ENCODE peak calls at places on chromosome 18, in six cellular contexts. One of them, this sample, is unnamed.

GRCh38 chr18:44897445-44898215 is 216.9 kb downstream of the SETBP1 start:
- DNase-seq in AG04450: no peak
- DNase-seq in fibroblast of lung: no peak
- DNase-seq in upper lobe of right lung: no peak
- DNase-seq in lower leg skin: no peak
- DNase-seq in astrocyte of the spinal cord: no peak
- DNase-seq in this sample: no peak

GRCh38 chr18:9927392-9928063 is 13.7 kb downstream of the VAPA start:
- DNase-seq in astrocyte of the spinal cord: no peak
- DNase-seq in AG04450: no peak
- DNase-seq in upper lobe of right lung: no peak
- DNase-seq in lower leg skin: no peak
- DNase-seq in fibroblast of lung: no peak
- DNase-seq in this sample: no peak

GRCh38 chr18:3226048-3226447 is 6.3 kb upstream of the MYOM1 start:
- DNase-seq in upper lobe of right lung: no peak
- DNase-seq in fibroblast of lung: no peak
- DNase-seq in astrocyte of the spinal cord: no peak
- DNase-seq in lower leg skin: no peak
- DNase-seq in AG04450: no peak
- DNase-seq in this sample: no peak

GRCh38 chr18:10726198-10727068 is 200.6 kb downstream of the NAPG start:
- DNase-seq in AG04450: no peak
- DNase-seq in fibroblast of lung: no peak
- DNase-seq in astrocyte of the spinal cord: no peak
- DNase-seq in upper lobe of right lung: no peak
- DNase-seq in lower leg skin: no peak
- DNase-seq in this sample: no peak

GRCh38 chr18:73840319-73841065 is 307.1 kb downstream of the FBXO15 start:
- DNase-seq in fibroblast of lung: no peak
- DNase-seq in upper lobe of right lung: no peak
- DNase-seq in AG04450: no peak
- DNase-seq in lower leg skin: no peak
- DNase-seq in astrocyte of the spinal cord: no peak
- DNase-seq in this sample: no peak

GRCh38 chr18:29002747-29003146 is 825.8 kb upstream of the CDH2 start:
- DNase-seq in lower leg skin: no peak
- DNase-seq in AG04450: no peak
- DNase-seq in upper lobe of right lung: no peak
- DNase-seq in astrocyte of the spinal cord: no peak
- DNase-seq in fibroblast of lung: no peak
- DNase-seq in this sample: no peak

GRCh38 chr18:60189840-60190239 is 182.7 kb downstream of the MC4R start:
- DNase-seq in astrocyte of the spinal cord: no peak
- DNase-seq in AG04450: no peak
- DNase-seq in upper lobe of right lung: no peak
- DNase-seq in lower leg skin: no peak
- DNase-seq in fibroblast of lung: no peak
- DNase-seq in this sample: no peak

GRCh38 chr18:25459814-25460213 is 107.8 kb upstream of the ZNF521 start:
- DNase-seq in AG04450: no peak
- DNase-seq in fibroblast of lung: no peak
- DNase-seq in astrocyte of the spinal cord: no peak
- DNase-seq in upper lobe of right lung: no peak
- DNase-seq in lower leg skin: no peak
- DNase-seq in this sample: peak; percentile 5

GRCh38 chr18:43661570-43661969 is 384.3 kb upstream of the SYT4 start:
- DNase-seq in astrocyte of the spinal cord: peak; percentile 82
- DNase-seq in fibroblast of lung: peak; percentile 82
- DNase-seq in upper lobe of right lung: no peak
- DNase-seq in lower leg skin: no peak
- DNase-seq in AG04450: peak; percentile 55
- DNase-seq in this sample: peak; percentile 88

GRCh38 chr18:35707674-35708073 is 126.1 kb downstream of the GALNT1 start:
- DNase-seq in AG04450: no peak
- DNase-seq in lower leg skin: no peak
- DNase-seq in fibroblast of lung: no peak
- DNase-seq in astrocyte of the spinal cord: no peak
- DNase-seq in upper lobe of right lung: no peak
- DNase-seq in this sample: no peak

GRCh38 chr18:35934891-35935290 is 37.6 kb upstream of the RMP24 start:
- DNase-seq in lower leg skin: no peak
- DNase-seq in upper lobe of right lung: no peak
- DNase-seq in astrocyte of the spinal cord: no peak
- DNase-seq in AG04450: no peak
- DNase-seq in fibroblast of lung: no peak
- DNase-seq in this sample: no peak

GRCh38 chr18:48036641-48037421 is 106.4 kb upstream of the SMAD2 start:
- DNase-seq in AG04450: no peak
- DNase-seq in astrocyte of the spinal cord: no peak
- DNase-seq in upper lobe of right lung: no peak
- DNase-seq in fibroblast of lung: no peak
- DNase-seq in lower leg skin: no peak
- DNase-seq in this sample: no peak

GRCh38 chr18:34258176-34258575 is 33.5 kb upstream of the NOL4 start:
- DNase-seq in fibroblast of lung: no peak
- DNase-seq in astrocyte of the spinal cord: no peak
- DNase-seq in lower leg skin: no peak
- DNase-seq in AG04450: no peak
- DNase-seq in upper lobe of right lung: no peak
- DNase-seq in this sample: no peak

GRCh38 chr18:54769526-54770464 is 58.5 kb upstream of the RAB27B start:
- DNase-seq in lower leg skin: no peak
- DNase-seq in upper lobe of right lung: no peak
- DNase-seq in fibroblast of lung: peak; percentile 71
- DNase-seq in astrocyte of the spinal cord: no peak
- DNase-seq in AG04450: no peak
- DNase-seq in this sample: no peak

GRCh38 chr18:5937795-5938194 is 42.5 kb upstream of the TMEM200C start:
- DNase-seq in AG04450: no peak
- DNase-seq in upper lobe of right lung: no peak
- DNase-seq in lower leg skin: no peak
- DNase-seq in astrocyte of the spinal cord: no peak
- DNase-seq in fibroblast of lung: no peak
- DNase-seq in this sample: no peak

GRCh38 chr18:12336887-12337286 is 28.8 kb downstream of the TUBB6 start:
- DNase-seq in AG04450: no peak
- DNase-seq in astrocyte of the spinal cord: peak; percentile 39
- DNase-seq in lower leg skin: no peak
- DNase-seq in fibroblast of lung: peak; percentile 46
- DNase-seq in upper lobe of right lung: no peak
- DNase-seq in this sample: peak; percentile 63

GRCh38 chr18:51890762-51891161 is 449.2 kb upstream of the DCC start:
- DNase-seq in AG04450: no peak
- DNase-seq in lower leg skin: peak; percentile 14
- DNase-seq in upper lobe of right lung: peak; percentile 53
- DNase-seq in astrocyte of the spinal cord: peak; percentile 70
- DNase-seq in fibroblast of lung: no peak
- DNase-seq in this sample: no peak

GRCh38 chr18:41753826-41754225 is 201.2 kb upstream of the PIK3C3 start:
- DNase-seq in upper lobe of right lung: no peak
- DNase-seq in astrocyte of the spinal cord: no peak
- DNase-seq in AG04450: no peak
- DNase-seq in lower leg skin: no peak
- DNase-seq in fibroblast of lung: no peak
- DNase-seq in this sample: peak; percentile 21

GRCh38 chr18:58344080-58344670 is 284.7 kb downstream of the ALPK2 start:
- DNase-seq in upper lobe of right lung: no peak
- DNase-seq in fibroblast of lung: no peak
- DNase-seq in astrocyte of the spinal cord: no peak
- DNase-seq in lower leg skin: no peak
- DNase-seq in AG04450: no peak
- DNase-seq in this sample: no peak

GRCh38 chr18:46283895-46284295 is 179.7 kb downstream of the HAUS1 start:
- DNase-seq in fibroblast of lung: no peak
- DNase-seq in upper lobe of right lung: no peak
- DNase-seq in AG04450: no peak
- DNase-seq in lower leg skin: no peak
- DNase-seq in astrocyte of the spinal cord: no peak
- DNase-seq in this sample: no peak

GRCh38 chr18:54845788-54846187 is 17.5 kb downstream of the RAB27B start:
- DNase-seq in fibroblast of lung: peak; percentile 56
- DNase-seq in lower leg skin: no peak
- DNase-seq in AG04450: peak; percentile 7
- DNase-seq in upper lobe of right lung: no peak
- DNase-seq in astrocyte of the spinal cord: peak; percentile 39
- DNase-seq in this sample: peak; percentile 30

GRCh38 chr18:25704096-25704870 is 352.3 kb upstream of the ZNF521 start:
- DNase-seq in astrocyte of the spinal cord: no peak
- DNase-seq in fibroblast of lung: no peak
- DNase-seq in upper lobe of right lung: no peak
- DNase-seq in lower leg skin: no peak
- DNase-seq in AG04450: no peak
- DNase-seq in this sample: no peak

GRCh38 chr18:43578636-43579203 is 301.4 kb upstream of the SYT4 start:
- DNase-seq in upper lobe of right lung: no peak
- DNase-seq in AG04450: no peak
- DNase-seq in lower leg skin: no peak
- DNase-seq in astrocyte of the spinal cord: peak; percentile 38
- DNase-seq in fibroblast of lung: peak; percentile 21
- DNase-seq in this sample: no peak

GRCh38 chr18:22349317-22349898 is 68.3 kb downstream of the CTAGE1 start:
- DNase-seq in astrocyte of the spinal cord: no peak
- DNase-seq in fibroblast of lung: peak; percentile 62
- DNase-seq in upper lobe of right lung: no peak
- DNase-seq in lower leg skin: no peak
- DNase-seq in AG04450: no peak
- DNase-seq in this sample: no peak
- H3K4me3 ChIP-seq in astrocyte of the spinal cord: peak overlapping the region; percentile 39
- H3K4me3 ChIP-seq in fibroblast of lung: no peak overlapping the region
- H3K4me3 ChIP-seq in upper lobe of right lung: peak overlapping the region; percentile 56
- H3K4me3 ChIP-seq in lower leg skin: no peak overlapping the region
- H3K4me3 ChIP-seq in AG04450: no peak overlapping the region
- H3K4me3 ChIP-seq in this sample: no peak overlapping the region

GRCh38 chr18:63320690-63321265 is 1.2 kb upstream of the BCL2 start:
- DNase-seq in AG04450: no peak
- DNase-seq in fibroblast of lung: peak; percentile 50
- DNase-seq in upper lobe of right lung: peak; percentile 72
- DNase-seq in astrocyte of the spinal cord: peak; percentile 36
- DNase-seq in lower leg skin: no peak
- DNase-seq in this sample: peak; percentile 42
- TF ChIP-seq CTCF in AG04450: no peak
- TF ChIP-seq CTCF in fibroblast of lung: no peak
- TF ChIP-seq CTCF in upper lobe of right lung: no peak
- TF ChIP-seq CTCF in astrocyte of the spinal cord: no peak
- TF ChIP-seq CTCF in lower leg skin: no peak
- TF ChIP-seq CTCF in this sample: no peak

GRCh38 chr18:27430595-27430994 is 245.5 kb upstream of the CHST9 start:
- DNase-seq in lower leg skin: no peak
- DNase-seq in fibroblast of lung: no peak
- DNase-seq in astrocyte of the spinal cord: no peak
- DNase-seq in AG04450: no peak
- DNase-seq in upper lobe of right lung: no peak
- DNase-seq in this sample: no peak

GRCh38 chr18:27428120-27428519 is 243.0 kb upstream of the CHST9 start:
- DNase-seq in fibroblast of lung: no peak
- DNase-seq in lower leg skin: no peak
- DNase-seq in astrocyte of the spinal cord: no peak
- DNase-seq in AG04450: no peak
- DNase-seq in upper lobe of right lung: peak; percentile 28
- DNase-seq in this sample: no peak

GRCh38 chr18:27423581-27423980 is 238.5 kb upstream of the CHST9 start:
- DNase-seq in lower leg skin: no peak
- DNase-seq in AG04450: no peak
- DNase-seq in upper lobe of right lung: no peak
- DNase-seq in astrocyte of the spinal cord: no peak
- DNase-seq in fibroblast of lung: no peak
- DNase-seq in this sample: no peak

DNA sequence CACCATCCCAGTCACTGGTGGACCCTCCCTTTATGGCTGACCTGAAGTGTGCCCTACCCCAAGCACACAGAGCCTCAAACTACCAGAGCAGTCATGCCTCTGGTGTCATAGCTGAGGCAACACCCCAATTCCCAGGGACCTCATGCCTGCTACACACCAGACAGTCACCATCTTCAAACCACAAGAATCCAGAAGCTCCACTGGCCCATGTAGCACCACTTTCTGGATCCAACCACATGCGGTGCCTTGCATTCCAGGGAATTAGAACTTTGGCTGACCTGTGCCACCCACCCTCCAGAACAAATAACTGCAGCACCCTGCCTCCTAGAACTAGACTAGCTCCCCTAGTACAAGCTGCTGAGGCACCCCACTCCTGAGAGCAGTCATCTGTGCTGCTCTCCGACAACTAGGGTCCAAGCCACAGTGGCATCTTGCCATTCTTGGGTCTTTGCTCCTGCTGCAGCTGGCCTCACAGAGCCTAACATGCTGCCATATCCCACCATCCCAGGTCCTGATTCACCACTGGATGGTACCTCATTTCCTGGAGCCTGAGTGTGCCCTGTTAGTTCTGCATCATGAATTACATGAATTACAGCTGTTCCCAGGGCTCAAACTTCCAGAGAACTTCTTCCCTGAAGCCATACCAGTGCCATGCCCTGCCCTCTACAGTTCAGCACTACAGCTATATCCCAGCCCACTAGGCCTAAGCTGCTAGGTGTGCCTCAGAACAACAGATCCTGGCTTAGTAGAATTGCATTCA is 243.8 kb upstream of the CHST9 start:
- DNase-seq in astrocyte of the spinal cord: no peak
- DNase-seq in lower leg skin: no peak
- DNase-seq in upper lobe of right lung: peak; percentile 34
- DNase-seq in fibroblast of lung: no peak
- DNase-seq in AG04450: no peak
- DNase-seq in this sample: no peak
- H3K4me3 ChIP-seq in astrocyte of the spinal cord: no peak overlapping the region
- H3K4me3 ChIP-seq in lower leg skin: no peak overlapping the region
- H3K4me3 ChIP-seq in upper lobe of right lung: no peak overlapping the region
- H3K4me3 ChIP-seq in fibroblast of lung: no peak overlapping the region
- H3K4me3 ChIP-seq in AG04450: no peak overlapping the region
- H3K4me3 ChIP-seq in this sample: no peak overlapping the region

GRCh38 chr18:49247786-49248185 is 212.7 kb downstream of the DYM start:
- DNase-seq in lower leg skin: no peak
- DNase-seq in astrocyte of the spinal cord: peak; percentile 27
- DNase-seq in upper lobe of right lung: no peak
- DNase-seq in fibroblast of lung: no peak
- DNase-seq in AG04450: no peak
- DNase-seq in this sample: no peak

GRCh38 chr18:49250819-49251388 is 209.5 kb downstream of the DYM start:
- DNase-seq in astrocyte of the spinal cord: peak; percentile 36
- DNase-seq in fibroblast of lung: peak; percentile 50
- DNase-seq in AG04450: no peak
- DNase-seq in lower leg skin: no peak
- DNase-seq in upper lobe of right lung: no peak
- DNase-seq in this sample: peak; percentile 49

GRCh38 chr18:49251451-49251850 is 209.0 kb downstream of the DYM start:
- DNase-seq in upper lobe of right lung: no peak
- DNase-seq in astrocyte of the spinal cord: no peak
- DNase-seq in AG04450: no peak
- DNase-seq in lower leg skin: no peak
- DNase-seq in fibroblast of lung: no peak
- DNase-seq in this sample: no peak

DNA sequence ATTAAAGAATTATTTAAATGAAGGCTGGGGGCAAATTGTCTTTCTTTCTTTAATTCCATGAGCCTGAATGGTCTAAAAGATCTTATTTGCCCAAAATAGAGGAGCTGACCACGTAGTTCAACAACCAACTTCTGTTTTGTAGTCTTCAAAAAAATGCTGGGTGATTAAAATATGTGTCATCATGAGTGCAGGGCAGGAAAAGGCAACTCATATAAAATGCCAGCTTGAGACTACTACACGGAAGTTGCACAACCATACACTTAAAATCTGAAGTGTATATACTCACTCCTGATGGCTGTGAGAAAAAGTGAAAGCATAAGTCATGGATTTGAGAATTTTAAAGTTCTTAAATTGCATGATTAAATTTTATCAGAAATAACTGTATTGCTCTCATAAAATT is 210.9 kb downstream of the DYM start:
- DNase-seq in AG04450: no peak
- DNase-seq in lower leg skin: no peak
- DNase-seq in fibroblast of lung: peak; percentile 84
- DNase-seq in astrocyte of the spinal cord: peak; percentile 66
- DNase-seq in upper lobe of right lung: no peak
- DNase-seq in this sample: peak; percentile 89
- TF ChIP-seq CTCF in AG04450: no peak
- TF ChIP-seq CTCF in lower leg skin: no peak
- TF ChIP-seq CTCF in fibroblast of lung: no peak
- TF ChIP-seq CTCF in astrocyte of the spinal cord: no peak
- TF ChIP-seq CTCF in upper lobe of right lung: no peak
- TF ChIP-seq CTCF in this sample: no peak

This sample was measured in fibroblast of mammary gland.